ENCODE peak calls at places on chromosomes 4 and X, in six cellular contexts. Y, P, R, Z, V and X are unnamed samples.
A peak's percentile ranks its signal among the peaks of the same experiment; 100 is the strongest.

GRCh38 chrX:30713061-30713525 is 59.9 kb downstream of the GK start:
- DNase-seq in Y (peak; percentile 60), V (peak; percentile 52), R (no peak), P (peak; percentile 46), Z (peak; percentile 59), X (peak; percentile 70)

GRCh38 chr4:1751919-1752283 is 30.6 kb downstream of the TACC3 start:
- DNase-seq in R (no peak), Z (no peak), Y (no peak), P (peak; percentile 79), V (no peak), X (no peak)

GRCh38 chr4:164509951-164510350 is 244.0 kb upstream of the SMIM31 start:
- DNase-seq in Z (no peak), P (no peak), Y (no peak), R (no peak), V (peak; percentile 73), X (no peak)

GRCh38 chr4:113300384-113301011 is 251.0 kb downstream of the ANK2 start:
- DNase-seq in Z (no peak), P (no peak), Y (peak; percentile 26), V (peak; percentile 98), R (no peak), X (no peak)

GRCh38 chr4:155952546-155952945 is 1.1 kb downstream of the CTSO start:
- DNase-seq in Z (no peak), Y (no peak), V (peak; percentile 32), P (no peak), R (no peak), X (no peak)

GRCh38 chr4:48944659-48945290 is 38.2 kb upstream of the OCIAD2 start:
- DNase-seq in V (peak; percentile 73), R (no peak), P (no peak), Y (peak; percentile 61), Z (no peak), X (peak; percentile 48)

GRCh38 chrX:42247241-42247640 is 323.9 kb upstream of the CASK start:
- DNase-seq in Z (no peak), V (peak; percentile 28), P (no peak), Y (no peak), R (no peak), X (no peak)

GRCh38 chr4:78775278-78776030 is 696 bp upstream of the BMP2K start:
- DNase-seq in Y (peak; percentile 87), P (peak; percentile 91), Z (peak; percentile 83), R (no peak), V (peak; percentile 51), X (peak; percentile 89)

GRCh38 chrX:8738588-8739189 is 6.8 kb upstream of the ANOS1 start:
- DNase-seq in V (no peak), Y (peak; percentile 37), Z (no peak), R (no peak), P (no peak), X (peak; percentile 63)

GRCh38 chrX:119374736-119375135 is 24.4 kb upstream of the SLC25A43 start:
- DNase-seq in V (peak; percentile 73), R (no peak), Y (peak; percentile 88), Z (no peak), P (no peak), X (no peak)

GRCh38 chr4:78953231-78953630 is 14.0 kb upstream of the PAQR3 start:
- DNase-seq in V (no peak), Z (no peak), R (no peak), P (no peak), Y (no peak), X (no peak)

GRCh38 chrX:47683171-47684145 is 24.5 kb upstream of the UXT start:
- DNase-seq in V (no peak), Y (no peak), R (no peak), Z (no peak), P (no peak), X (no peak)

GRCh38 chrX:132490086-132490419 is 1.2 kb upstream of the MBNL3 start:
- DNase-seq in R (no peak), P (no peak), Z (no peak), V (no peak), Y (peak; percentile 10), X (peak; percentile 6)

GRCh38 chrX:49272426-49272825 is 2.8 kb downstream of the PPP1R3F start:
- DNase-seq in P (no peak), R (no peak), Y (no peak), V (no peak), Z (no peak), X (no peak)

GRCh38 chrX:41027388-41027787 is 57.9 kb upstream of the USP9X start:
- DNase-seq in Y (no peak), P (no peak), Z (no peak), R (no peak), V (peak; percentile 60), X (peak; percentile 36)

GRCh38 chr4:121789960-121790829 is 10.9 kb upstream of the EXOSC9 start:
- DNase-seq in P (no peak), Y (no peak), V (peak; percentile 85), Z (no peak), R (no peak), X (no peak)

DNA sequence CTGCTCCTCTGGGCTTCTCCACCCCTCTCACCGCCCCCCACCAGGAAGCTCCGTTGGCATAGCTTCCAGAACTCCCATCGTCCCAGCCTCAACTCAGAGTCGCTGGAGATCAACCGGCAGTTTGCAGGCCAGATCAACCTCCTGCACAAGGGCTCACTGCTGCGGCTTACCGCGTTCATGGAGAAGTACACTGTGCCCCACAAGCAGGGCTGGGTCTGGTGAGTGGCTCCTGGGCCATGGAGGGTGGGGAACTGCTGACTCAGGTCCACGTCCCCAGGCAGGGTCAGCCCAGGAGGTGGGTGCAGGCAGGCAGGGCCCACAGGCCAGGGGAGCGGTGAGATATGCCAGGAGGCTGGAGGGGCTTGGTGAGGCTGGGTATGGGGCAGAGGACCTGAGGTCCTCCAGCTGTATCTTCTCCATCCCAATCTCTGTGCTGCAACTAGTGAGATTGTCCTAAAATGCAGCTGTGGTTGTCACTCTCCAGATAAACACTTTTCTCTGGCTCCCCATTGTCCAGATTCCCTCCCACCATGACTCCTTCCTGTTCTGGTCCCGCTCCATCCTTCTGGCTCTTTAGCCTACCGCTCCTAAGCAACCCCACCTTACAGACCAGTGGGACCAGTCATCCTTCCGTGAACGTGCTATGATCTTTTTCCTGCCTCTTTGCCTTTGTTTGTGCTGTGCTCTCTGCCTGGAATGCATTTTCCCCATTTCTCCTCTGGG is 71.9 kb downstream of the STARD8 start:
- DNase-seq in Y (no peak), P (no peak), V (no peak), Z (no peak), R (no peak), X (no peak)
- H3K27me3 ChIP-seq in Y (no peaks in the 10 kb centered on the region), P (no peaks in the 10 kb centered on the region), V (no peaks in the 10 kb centered on the region), Z (no peaks in the 10 kb centered on the region), R (no peaks in the 10 kb centered on the region), X (no peaks in the 10 kb centered on the region)

GRCh38 chr4:117868201-117868600 is 166.1 kb upstream of the NDST3 start:
- DNase-seq in Z (no peak), P (no peak), Y (no peak), V (no peak), R (no peak), X (no peak)
- H3K27me3 ChIP-seq in Z (no peaks in the 10 kb centered on the region), P (no peaks in the 10 kb centered on the region), Y (no peaks in the 10 kb centered on the region), V (no peaks in the 10 kb centered on the region), R (no peaks in the 10 kb centered on the region), X (no peaks in the 10 kb centered on the region)

GRCh38 chr4:110610940-110611785 is 11.7 kb downstream of the PITX2 start:
- DNase-seq in R (no peak), V (no peak), Z (peak; percentile 88), P (no peak), Y (peak; percentile 47), X (no peak)

GRCh38 chr4:110611968-110612447 is 10.9 kb downstream of the PITX2 start:
- DNase-seq in P (no peak), Y (peak; percentile 34), R (no peak), V (no peak), Z (no peak), X (no peak)

GRCh38 chr4:110612631-110613269 is 10.1 kb downstream of the PITX2 start:
- DNase-seq in Y (peak; percentile 62), V (no peak), Z (no peak), P (no peak), R (no peak), X (no peak)

GRCh38 chr4:110609044-110609750 is 13.7 kb downstream of the PITX2 start:
- DNase-seq in Y (peak; percentile 81), R (no peak), V (no peak), Z (peak; percentile 43), P (no peak), X (peak; percentile 52)

DNA sequence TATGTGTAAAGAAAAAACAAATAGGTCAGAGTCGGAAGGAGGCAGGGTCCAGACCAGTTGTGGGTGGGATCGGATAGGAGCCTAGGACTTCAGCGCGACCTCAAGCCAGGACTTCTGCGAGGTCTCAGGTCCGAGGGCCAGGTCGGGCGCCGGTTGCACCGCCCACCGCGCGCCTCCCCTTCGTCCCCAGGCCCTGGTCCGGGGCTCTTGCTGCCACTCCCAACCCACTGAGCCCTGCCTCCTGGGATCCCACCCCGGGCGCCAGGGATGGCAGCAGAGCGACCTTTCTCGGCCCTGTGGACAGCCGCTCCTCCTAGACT is 12.3 kb downstream of the PITX2 start:
- DNase-seq in V (no peak), Y (peak; percentile 60), R (no peak), Z (no peak), P (no peak), X (no peak)
- H3K27me3 ChIP-seq in V (peaks cover 44% of the 10 kb centered on the region), Y (no peaks in the 10 kb centered on the region), R (peaks cover 38% of the 10 kb centered on the region), Z (no peaks in the 10 kb centered on the region), P (peaks cover 72% of the 10 kb centered on the region), X (peaks cover 54% of the 10 kb centered on the region)

DNA sequence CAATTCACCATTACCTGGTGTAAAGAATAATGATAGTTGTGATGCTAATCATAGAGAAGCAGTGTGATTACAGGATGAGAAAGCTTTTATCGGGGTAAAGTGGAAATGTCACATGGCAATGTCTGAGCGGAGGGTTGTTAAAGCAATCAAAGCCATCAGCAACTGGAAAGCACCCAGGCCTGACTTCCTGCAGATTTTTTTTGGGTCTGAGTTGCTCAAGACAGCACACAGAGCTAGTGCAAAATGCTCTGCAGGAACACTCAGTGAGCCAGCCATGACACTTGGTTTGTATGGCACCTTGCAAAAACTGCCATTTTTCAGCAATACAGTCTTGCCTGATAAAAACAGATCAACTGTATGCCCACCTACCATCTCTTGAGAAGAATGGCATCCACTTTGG is 152.9 kb downstream of the COL4A6 start:
- DNase-seq in Z (no peak), Y (no peak), R (no peak), P (no peak), V (no peak), X (no peak)
- H3K27me3 ChIP-seq in Z (no peaks in the 10 kb centered on the region), Y (no peaks in the 10 kb centered on the region), R (no peaks in the 10 kb centered on the region), P (no peaks in the 10 kb centered on the region), V (no peaks in the 10 kb centered on the region), X (no peaks in the 10 kb centered on the region)

DNA sequence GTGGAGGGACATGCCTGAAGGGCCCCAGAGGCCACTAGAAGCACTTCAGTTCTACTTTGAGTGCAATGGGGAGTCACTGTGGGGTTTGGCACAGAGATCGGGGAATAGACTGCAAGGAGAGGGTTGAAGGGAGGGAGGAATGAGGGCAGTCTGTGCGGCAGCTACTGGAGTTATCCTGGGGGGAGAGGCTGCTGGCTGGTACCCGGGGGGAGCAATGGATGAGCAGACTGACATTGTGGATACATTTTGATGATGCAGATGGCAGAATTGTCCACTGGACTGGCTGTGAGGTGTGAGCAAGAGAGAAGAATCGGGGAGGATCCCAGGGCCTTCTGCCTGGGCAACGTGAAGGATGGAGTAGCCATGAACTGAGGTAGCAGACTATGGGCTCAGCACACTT is 2.8 kb upstream of the MAMLD1 start:
- DNase-seq in Y (no peak), R (no peak), V (no peak), P (no peak), Z (no peak), X (no peak)
- H3K27me3 ChIP-seq in Y (peaks cover 6% of the 10 kb centered on the region), R (peaks cover 40% of the 10 kb centered on the region), V (no peaks in the 10 kb centered on the region), P (peaks cover 5% of the 10 kb centered on the region), Z (no peaks in the 10 kb centered on the region), X (peaks cover 62% of the 10 kb centered on the region)

GRCh38 chrX:34631826-34632225 is 25.3 kb downstream of the TMEM47 start:
- DNase-seq in R (no peak), V (no peak), Z (no peak), Y (no peak), P (no peak), X (no peak)
- H3K27me3 ChIP-seq in R (no peaks in the 10 kb centered on the region), V (no peaks in the 10 kb centered on the region), Z (no peaks in the 10 kb centered on the region), Y (no peaks in the 10 kb centered on the region), P (no peaks in the 10 kb centered on the region), X (no peaks in the 10 kb centered on the region)